ENCODE peak calls at places on chromosomes 2 and 18, in six cellular contexts. One of them, this sample, is unnamed.

GRCh38 chr2:70984576-70985282 is 6.3 kb downstream of the ANKRD53 start:
- DNase-seq in B cell: peak
- DNase-seq in fibroblast of pulmonary artery: peak
- DNase-seq in WERI-Rb-1: peak
- DNase-seq in HL-60: peak
- DNase-seq in endodermal cell: peak
- DNase-seq in this sample: peak

GRCh38 chr18:27778441-27778840 is 398.5 kb downstream of the CDH2 start:
- DNase-seq in WERI-Rb-1: no peak
- DNase-seq in B cell: no peak
- DNase-seq in endodermal cell: no peak
- DNase-seq in fibroblast of pulmonary artery: peak
- DNase-seq in HL-60: no peak
- DNase-seq in this sample: no peak

GRCh38 chr18:23171581-23172156 is 36.4 kb downstream of the CABLES1 start:
- DNase-seq in endodermal cell: peak
- DNase-seq in WERI-Rb-1: no peak
- DNase-seq in B cell: no peak
- DNase-seq in fibroblast of pulmonary artery: no peak
- DNase-seq in HL-60: no peak
- DNase-seq in this sample: no peak

GRCh38 chr2:8193686-8194615 is 487.9 kb upstream of the ID2 start:
- DNase-seq in B cell: no peak
- DNase-seq in WERI-Rb-1: peak
- DNase-seq in fibroblast of pulmonary artery: no peak
- DNase-seq in endodermal cell: peak
- DNase-seq in HL-60: no peak
- DNase-seq in this sample: no peak

GRCh38 chr2:154439156-154439555 is 259.3 kb upstream of the KCNJ3 start:
- DNase-seq in endodermal cell: no peak
- DNase-seq in B cell: no peak
- DNase-seq in WERI-Rb-1: no peak
- DNase-seq in fibroblast of pulmonary artery: no peak
- DNase-seq in HL-60: no peak
- DNase-seq in this sample: no peak

GRCh38 chr18:77025123-77025522 is 107.5 kb downstream of the MBP start:
- DNase-seq in fibroblast of pulmonary artery: no peak
- DNase-seq in B cell: no peak
- DNase-seq in endodermal cell: no peak
- DNase-seq in WERI-Rb-1: peak
- DNase-seq in HL-60: no peak
- DNase-seq in this sample: no peak

GRCh38 chr2:196431957-196432356 is 207.6 kb upstream of the CCDC150 start:
- DNase-seq in endodermal cell: peak
- DNase-seq in fibroblast of pulmonary artery: peak
- DNase-seq in B cell: no peak
- DNase-seq in HL-60: no peak
- DNase-seq in WERI-Rb-1: no peak
- DNase-seq in this sample: no peak

GRCh38 chr2:121470917-121471316 is 59.8 kb upstream of the RNU4ATAC start:
- DNase-seq in WERI-Rb-1: no peak
- DNase-seq in B cell: no peak
- DNase-seq in fibroblast of pulmonary artery: no peak
- DNase-seq in HL-60: no peak
- DNase-seq in endodermal cell: no peak
- DNase-seq in this sample: no peak

GRCh38 chr2:186349508-186349907 is 136.6 kb upstream of the ZC3H15 start:
- DNase-seq in HL-60: peak
- DNase-seq in endodermal cell: no peak
- DNase-seq in B cell: no peak
- DNase-seq in WERI-Rb-1: no peak
- DNase-seq in fibroblast of pulmonary artery: peak
- DNase-seq in this sample: no peak

GRCh38 chr18:7626922-7627440 is 59.9 kb downstream of the PTPRM start:
- DNase-seq in fibroblast of pulmonary artery: peak
- DNase-seq in WERI-Rb-1: no peak
- DNase-seq in endodermal cell: peak
- DNase-seq in B cell: no peak
- DNase-seq in HL-60: no peak
- DNase-seq in this sample: no peak

GRCh38 chr18:48798334-48799197 is 152.2 kb downstream of the SMAD7 start:
- DNase-seq in B cell: no peak
- DNase-seq in fibroblast of pulmonary artery: no peak
- DNase-seq in HL-60: no peak
- DNase-seq in WERI-Rb-1: peak
- DNase-seq in endodermal cell: peak
- DNase-seq in this sample: no peak

GRCh38 chr2:238720232-238720672 is 127.6 kb upstream of the TWIST2 start:
- DNase-seq in endodermal cell: peak
- DNase-seq in WERI-Rb-1: peak
- DNase-seq in HL-60: peak
- DNase-seq in B cell: no peak
- DNase-seq in fibroblast of pulmonary artery: peak
- DNase-seq in this sample: peak

GRCh38 chr2:118857677-118858484 is 10.4 kb upstream of the EN1 start:
- DNase-seq in fibroblast of pulmonary artery: no peak
- DNase-seq in endodermal cell: peak
- DNase-seq in B cell: peak
- DNase-seq in WERI-Rb-1: no peak
- DNase-seq in HL-60: no peak
- DNase-seq in this sample: no peak

GRCh38 chr2:33340265-33340664 is 136.2 kb upstream of the RASGRP3 start:
- DNase-seq in B cell: no peak
- DNase-seq in WERI-Rb-1: no peak
- DNase-seq in HL-60: no peak
- DNase-seq in endodermal cell: no peak
- DNase-seq in fibroblast of pulmonary artery: peak
- DNase-seq in this sample: no peak

GRCh38 chr2:68994864-68995263 is 18.1 kb upstream of the ANTXR1 start:
- DNase-seq in B cell: no peak
- DNase-seq in WERI-Rb-1: no peak
- DNase-seq in fibroblast of pulmonary artery: peak
- DNase-seq in endodermal cell: peak
- DNase-seq in HL-60: no peak
- DNase-seq in this sample: no peak

GRCh38 chr2:54386993-54387590 is 69.0 kb upstream of the SPTBN1 start:
- DNase-seq in endodermal cell: no peak
- DNase-seq in HL-60: no peak
- DNase-seq in fibroblast of pulmonary artery: peak
- DNase-seq in WERI-Rb-1: no peak
- DNase-seq in B cell: no peak
- DNase-seq in this sample: no peak

GRCh38 chr2:164008752-164009151 is 272.9 kb upstream of the FIGN start:
- DNase-seq in endodermal cell: no peak
- DNase-seq in HL-60: no peak
- DNase-seq in WERI-Rb-1: no peak
- DNase-seq in B cell: no peak
- DNase-seq in fibroblast of pulmonary artery: no peak
- DNase-seq in this sample: no peak

GRCh38 chr2:234241656-234242445 is 191.3 kb downstream of the SPP2 start:
- DNase-seq in WERI-Rb-1: no peak
- DNase-seq in fibroblast of pulmonary artery: peak
- DNase-seq in HL-60: no peak
- DNase-seq in endodermal cell: no peak
- DNase-seq in B cell: no peak
- DNase-seq in this sample: no peak

GRCh38 chr18:74905245-74905644 is 303.7 kb downstream of the PTGR3 start:
- DNase-seq in fibroblast of pulmonary artery: no peak
- DNase-seq in WERI-Rb-1: no peak
- DNase-seq in HL-60: no peak
- DNase-seq in endodermal cell: no peak
- DNase-seq in B cell: no peak
- DNase-seq in this sample: no peak

GRCh38 chr2:40284797-40285196 is 167.1 kb downstream of the SLC8A1 start:
- DNase-seq in fibroblast of pulmonary artery: peak
- DNase-seq in WERI-Rb-1: no peak
- DNase-seq in B cell: no peak
- DNase-seq in HL-60: no peak
- DNase-seq in endodermal cell: no peak
- DNase-seq in this sample: no peak

GRCh38 chr2:150888337-150888736 is 373.3 kb downstream of the RBM43 start:
- DNase-seq in fibroblast of pulmonary artery: peak
- DNase-seq in endodermal cell: no peak
- DNase-seq in WERI-Rb-1: no peak
- DNase-seq in HL-60: no peak
- DNase-seq in B cell: no peak
- DNase-seq in this sample: no peak
- TF ChIP-seq CTCF in fibroblast of pulmonary artery: no peak
- TF ChIP-seq CTCF in endodermal cell: no peak
- TF ChIP-seq CTCF in WERI-Rb-1: no peak
- TF ChIP-seq CTCF in HL-60: no peak
- TF ChIP-seq CTCF in B cell: no peak
- TF ChIP-seq CTCF in this sample: no peak

GRCh38 chr2:14641116-14641515 is 8.6 kb downstream of the LRATD1 start:
- DNase-seq in B cell: no peak
- DNase-seq in endodermal cell: no peak
- DNase-seq in HL-60: no peak
- DNase-seq in WERI-Rb-1: no peak
- DNase-seq in fibroblast of pulmonary artery: no peak
- DNase-seq in this sample: no peak

GRCh38 chr2:14647714-14648113 is 15.2 kb downstream of the LRATD1 start:
- DNase-seq in fibroblast of pulmonary artery: no peak
- DNase-seq in HL-60: no peak
- DNase-seq in B cell: no peak
- DNase-seq in WERI-Rb-1: no peak
- DNase-seq in endodermal cell: no peak
- DNase-seq in this sample: no peak

GRCh38 chr2:14638488-14638887 is 6.0 kb downstream of the LRATD1 start:
- DNase-seq in HL-60: no peak
- DNase-seq in B cell: no peak
- DNase-seq in fibroblast of pulmonary artery: no peak
- DNase-seq in WERI-Rb-1: no peak
- DNase-seq in endodermal cell: no peak
- DNase-seq in this sample: no peak

DNA sequence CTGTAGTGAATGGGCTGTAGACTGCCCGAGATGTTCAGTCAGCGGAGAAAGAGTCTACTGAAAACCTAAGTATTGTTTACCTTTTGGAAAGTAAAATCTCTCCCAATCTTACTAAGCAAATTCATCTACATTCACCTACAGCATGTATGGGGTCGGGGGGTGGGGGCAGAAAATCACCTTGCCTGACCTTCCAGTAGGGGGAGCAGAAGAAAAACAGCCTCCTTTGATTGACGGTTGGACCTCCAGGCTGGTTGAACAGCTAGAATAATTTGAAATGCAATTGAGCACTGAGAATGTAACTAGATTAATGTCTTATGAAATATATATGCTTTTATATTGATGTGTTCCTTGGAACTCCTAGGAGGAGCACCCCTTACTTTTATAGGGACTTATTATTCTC is 10.0 kb downstream of the LRATD1 start:
- DNase-seq in B cell: no peak
- DNase-seq in WERI-Rb-1: no peak
- DNase-seq in HL-60: no peak
- DNase-seq in fibroblast of pulmonary artery: no peak
- DNase-seq in endodermal cell: peak
- DNase-seq in this sample: no peak
- TF ChIP-seq CTCF in B cell: no peak
- TF ChIP-seq CTCF in WERI-Rb-1: peak
- TF ChIP-seq CTCF in HL-60: no peak
- TF ChIP-seq CTCF in fibroblast of pulmonary artery: no peak
- TF ChIP-seq CTCF in endodermal cell: peak
- TF ChIP-seq CTCF in this sample: no peak

DNA sequence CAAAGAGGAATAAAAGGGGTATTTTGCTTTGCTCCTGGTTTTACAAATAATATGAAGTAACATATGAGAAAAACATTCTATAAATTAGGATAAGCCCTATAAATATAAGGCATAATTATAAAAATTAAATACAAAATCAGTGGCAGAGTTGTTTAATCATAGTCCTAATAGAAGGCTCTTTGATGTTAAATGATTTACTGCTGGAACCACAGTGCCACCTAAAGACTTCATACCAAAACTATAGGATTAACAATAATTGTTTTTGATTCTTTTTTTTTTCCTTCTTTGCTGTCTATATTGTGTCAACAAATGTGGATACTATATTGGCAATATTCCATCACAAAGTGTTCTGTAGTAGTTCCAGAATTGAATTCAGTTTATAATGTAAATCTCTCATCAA is 837.7 kb upstream of the SLC39A10 start:
- DNase-seq in endodermal cell: no peak
- DNase-seq in WERI-Rb-1: no peak
- DNase-seq in B cell: no peak
- DNase-seq in fibroblast of pulmonary artery: peak
- DNase-seq in HL-60: no peak
- DNase-seq in this sample: no peak
- TF ChIP-seq CTCF in endodermal cell: peak
- TF ChIP-seq CTCF in WERI-Rb-1: no peak
- TF ChIP-seq CTCF in B cell: no peak
- TF ChIP-seq CTCF in fibroblast of pulmonary artery: no peak
- TF ChIP-seq CTCF in HL-60: no peak
- TF ChIP-seq CTCF in this sample: no peak

GRCh38 chr2:85772841-85773491 is 19.2 kb downstream of the ATOH8 start:
- DNase-seq in endodermal cell: no peak
- DNase-seq in WERI-Rb-1: no peak
- DNase-seq in HL-60: no peak
- DNase-seq in B cell: no peak
- DNase-seq in fibroblast of pulmonary artery: no peak
- DNase-seq in this sample: no peak

GRCh38 chr2:85771486-85771885 is 17.7 kb downstream of the ATOH8 start:
- DNase-seq in HL-60: no peak
- DNase-seq in WERI-Rb-1: no peak
- DNase-seq in endodermal cell: no peak
- DNase-seq in B cell: no peak
- DNase-seq in fibroblast of pulmonary artery: no peak
- DNase-seq in this sample: no peak

GRCh38 chr2:85773692-85774091 is 19.9 kb downstream of the ATOH8 start:
- DNase-seq in WERI-Rb-1: no peak
- DNase-seq in HL-60: no peak
- DNase-seq in endodermal cell: no peak
- DNase-seq in fibroblast of pulmonary artery: no peak
- DNase-seq in B cell: no peak
- DNase-seq in this sample: no peak

GRCh38 chr2:85770786-85771409 is 17.1 kb downstream of the ATOH8 start:
- DNase-seq in endodermal cell: no peak
- DNase-seq in HL-60: no peak
- DNase-seq in fibroblast of pulmonary artery: no peak
- DNase-seq in WERI-Rb-1: no peak
- DNase-seq in B cell: no peak
- DNase-seq in this sample: no peak

DNA sequence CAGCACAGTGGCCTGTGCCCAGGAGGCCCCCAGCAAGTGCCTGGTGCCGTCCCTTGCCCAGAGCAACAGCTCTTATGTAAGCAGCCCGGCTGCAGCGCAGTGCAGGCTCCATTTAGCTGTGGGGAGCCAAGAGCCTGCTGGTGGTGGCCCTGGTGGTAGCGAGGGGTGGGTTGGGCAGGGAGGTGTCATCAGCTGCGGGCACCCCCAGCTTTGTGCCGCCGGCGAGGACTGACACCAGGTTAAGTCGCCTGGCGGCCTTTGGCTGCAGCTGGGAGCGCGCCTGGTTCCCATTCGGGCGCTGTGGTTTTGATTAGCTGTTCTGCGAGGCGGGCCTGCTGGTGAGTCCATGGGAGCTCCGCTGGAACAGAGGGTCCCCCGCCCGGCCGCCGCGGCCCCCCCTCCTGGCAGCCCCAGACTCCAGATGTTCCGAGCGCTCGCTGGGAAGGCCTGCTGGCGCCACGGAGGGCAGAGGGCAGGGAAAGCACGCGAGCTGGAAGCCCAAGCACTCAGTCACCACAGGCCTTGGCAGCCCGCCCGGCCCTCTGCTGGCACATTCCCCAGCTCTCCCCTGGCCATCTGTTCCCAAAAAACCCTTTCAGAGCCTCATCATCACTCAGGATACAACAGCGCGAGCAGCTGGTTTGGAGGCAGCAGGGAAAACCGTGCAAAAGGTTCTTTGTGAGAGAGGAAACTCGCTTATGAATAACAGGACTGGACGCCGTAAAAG is 18.4 kb downstream of the ATOH8 start:
- DNase-seq in WERI-Rb-1: peak
- DNase-seq in B cell: no peak
- DNase-seq in HL-60: peak
- DNase-seq in fibroblast of pulmonary artery: peak
- DNase-seq in endodermal cell: peak
- DNase-seq in this sample: no peak
- TF ChIP-seq CTCF in WERI-Rb-1: peak
- TF ChIP-seq CTCF in B cell: no peak
- TF ChIP-seq CTCF in HL-60: no peak
- TF ChIP-seq CTCF in fibroblast of pulmonary artery: peak
- TF ChIP-seq CTCF in endodermal cell: peak
- TF ChIP-seq CTCF in this sample: no peak

This sample was measured in activated CD8-positive, alpha-beta T cell treated with anti-CD3 and anti-CD28 coated beads for 36 hours.